ENCODE peak calls at places on chromosomes 7 and 10, in four cellular contexts. One of them, this sample, is unnamed. For H3K4me1, the result is how much of the 10 kb centered on the place peaks cover.

GRCh38 chr10:75043256-75044121 is 68.0 kb upstream of the SAMD8 start:
- DNase-seq in body of pancreas: no peak
- DNase-seq in tibial nerve: no peak
- DNase-seq in transverse colon: no peak
- DNase-seq in this sample: no peak

GRCh38 chr10:69768386-69768785 is 33.3 kb upstream of the COL13A1 start:
- DNase-seq in tibial nerve: no peak
- DNase-seq in body of pancreas: no peak
- DNase-seq in transverse colon: no peak
- DNase-seq in this sample: no peak

GRCh38 chr10:16828731-16829175 is 11.5 kb upstream of the RSU1 start:
- DNase-seq in tibial nerve: no peak
- DNase-seq in transverse colon: peak
- DNase-seq in body of pancreas: peak
- DNase-seq in this sample: no peak

GRCh38 chr7:99096124-99096887 is 47.6 kb downstream of the SMURF1 start:
- DNase-seq in transverse colon: no peak
- DNase-seq in tibial nerve: no peak
- DNase-seq in body of pancreas: peak
- DNase-seq in this sample: no peak

GRCh38 chr10:6753644-6754043 is 173.6 kb upstream of the PRKCQ start:
- DNase-seq in tibial nerve: no peak
- DNase-seq in body of pancreas: no peak
- DNase-seq in transverse colon: peak
- DNase-seq in this sample: no peak

GRCh38 chr10:10394933-10395658 is 622.6 kb upstream of the CELF2 start:
- DNase-seq in body of pancreas: no peak
- DNase-seq in tibial nerve: no peak
- DNase-seq in transverse colon: no peak
- DNase-seq in this sample: no peak

GRCh38 chr10:68333452-68333851 is 724 bp upstream of the PBLD start:
- DNase-seq in transverse colon: no peak
- DNase-seq in tibial nerve: no peak
- DNase-seq in body of pancreas: no peak
- DNase-seq in this sample: no peak

GRCh38 chr10:33349273-33349672 is 14.8 kb upstream of the NRP1 start:
- DNase-seq in transverse colon: no peak
- DNase-seq in body of pancreas: no peak
- DNase-seq in tibial nerve: no peak
- DNase-seq in this sample: no peak

DNA sequence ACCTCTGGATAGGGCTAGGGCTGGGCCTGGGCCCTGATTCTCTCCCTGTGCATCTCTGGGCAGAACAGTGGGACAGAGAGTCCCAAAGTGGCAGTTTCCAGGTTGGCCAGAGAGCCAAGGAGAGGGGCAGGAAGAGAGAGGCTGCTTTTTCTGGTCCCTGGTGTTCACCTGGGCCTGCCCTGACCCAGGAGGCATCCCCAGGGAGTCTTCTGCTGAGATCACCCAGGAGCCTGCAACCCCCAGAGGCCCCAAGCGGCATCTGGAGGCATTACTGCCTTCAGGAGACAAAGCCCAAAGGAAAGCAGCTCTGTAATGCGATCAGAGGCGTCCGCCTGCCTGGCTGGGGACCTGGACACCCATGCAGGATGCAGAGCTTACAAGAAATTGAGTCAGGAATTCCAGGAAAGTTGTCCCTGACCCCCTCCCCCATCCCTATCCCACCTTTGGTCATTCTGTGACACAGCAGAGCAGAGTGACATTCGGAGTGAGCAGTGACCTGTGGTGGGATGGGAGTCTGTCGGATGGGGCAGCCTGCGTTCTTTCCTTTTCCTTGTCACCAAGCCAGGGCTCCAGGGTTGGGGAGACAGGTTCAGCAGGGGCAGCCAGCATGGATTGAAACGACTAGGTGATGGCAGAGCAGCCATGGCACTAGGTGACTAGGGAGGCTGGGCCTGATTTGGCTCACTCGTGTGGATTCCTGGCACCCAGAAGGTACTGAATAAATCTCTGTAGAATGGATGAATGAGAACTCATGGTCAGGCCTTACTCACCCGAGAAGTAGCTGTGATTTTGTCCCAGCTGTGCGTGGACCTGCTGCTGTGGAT is 10.4 kb downstream of the UNC5B start:
- DNase-seq in body of pancreas: no peak
- DNase-seq in transverse colon: no peak
- DNase-seq in tibial nerve: no peak
- DNase-seq in this sample: no peak
- TF ChIP-seq CTCF in body of pancreas: no peak
- TF ChIP-seq CTCF in transverse colon: no peak
- TF ChIP-seq CTCF in tibial nerve: no peak
- TF ChIP-seq CTCF in this sample: no peak

DNA sequence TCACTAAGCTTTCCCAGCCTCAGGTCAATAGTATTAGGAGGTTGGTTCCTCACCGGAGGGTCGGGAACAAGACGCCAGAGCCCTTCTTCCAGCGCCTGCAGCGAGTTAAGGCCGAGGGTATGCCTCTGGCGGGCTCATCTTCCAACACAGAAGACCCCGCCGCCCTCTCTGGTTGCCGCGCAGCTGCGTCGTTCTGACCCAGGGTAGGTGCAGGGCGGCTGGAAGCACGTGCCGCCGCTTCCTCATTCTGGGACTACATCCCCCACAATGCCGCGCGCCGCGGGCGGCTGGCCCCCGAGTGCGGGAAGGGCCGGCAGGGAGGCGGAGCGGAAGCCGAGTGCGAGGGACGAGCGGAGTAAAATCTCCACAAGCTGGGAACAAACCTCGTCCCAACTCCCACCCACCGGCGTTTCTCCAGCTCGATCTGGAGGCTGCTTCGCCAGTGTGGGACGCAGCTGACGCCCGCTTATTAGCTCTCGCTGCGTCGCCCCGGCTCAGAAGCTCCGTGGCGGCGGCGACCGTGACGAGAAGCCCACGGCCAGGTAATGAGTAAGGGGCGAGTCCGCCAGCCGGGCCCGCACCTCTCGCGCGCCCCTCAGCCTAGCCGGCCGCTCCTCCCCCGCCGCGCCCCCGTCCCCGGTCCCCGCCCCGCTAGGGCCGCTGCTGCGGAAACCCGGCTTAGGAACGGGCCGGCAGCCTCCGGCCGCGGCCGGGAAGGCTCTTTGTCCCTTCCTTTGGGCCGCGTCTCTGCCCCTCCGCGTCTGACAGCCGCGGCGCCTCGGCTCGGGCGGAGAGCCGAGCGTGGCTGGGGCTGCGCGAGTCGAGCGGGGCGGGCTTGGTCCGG is at the start of gene CCDC126:
- DNase-seq in transverse colon: peak
- DNase-seq in body of pancreas: peak
- DNase-seq in tibial nerve: peak
- DNase-seq in this sample: peak
- TF ChIP-seq POLR2A in transverse colon: peak
- TF ChIP-seq POLR2A in body of pancreas: peak
- TF ChIP-seq POLR2A in tibial nerve: peak
- TF ChIP-seq POLR2A in this sample: peak

DNA sequence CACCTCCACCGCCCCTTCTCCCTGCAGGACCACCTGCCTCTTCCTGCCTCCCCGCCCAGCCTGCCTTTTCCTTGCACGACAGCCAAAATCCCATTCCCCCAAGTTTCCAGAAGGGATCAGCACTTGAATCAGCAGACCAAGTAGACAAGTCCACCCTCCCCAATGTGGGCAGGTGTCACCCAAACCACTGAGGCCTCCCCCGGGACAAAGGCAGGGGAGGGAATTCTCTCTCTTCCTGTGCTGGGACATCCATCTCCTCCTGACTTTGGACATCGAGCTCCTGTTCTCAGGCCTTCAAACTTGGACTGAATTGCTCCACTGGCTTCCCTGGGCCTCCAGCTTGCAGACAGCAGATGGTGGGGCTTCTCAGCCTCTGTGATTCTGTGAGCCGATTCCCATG is 21.6 kb upstream of the PSMG3 start:
- DNase-seq in transverse colon: no peak
- DNase-seq in tibial nerve: no peak
- DNase-seq in body of pancreas: no peak
- DNase-seq in this sample: no peak
- H3K4me1 ChIP-seq in transverse colon: under half
- H3K4me1 ChIP-seq in tibial nerve: under half
- H3K4me1 ChIP-seq in body of pancreas: under half
- H3K4me1 ChIP-seq in this sample: under half

DNA sequence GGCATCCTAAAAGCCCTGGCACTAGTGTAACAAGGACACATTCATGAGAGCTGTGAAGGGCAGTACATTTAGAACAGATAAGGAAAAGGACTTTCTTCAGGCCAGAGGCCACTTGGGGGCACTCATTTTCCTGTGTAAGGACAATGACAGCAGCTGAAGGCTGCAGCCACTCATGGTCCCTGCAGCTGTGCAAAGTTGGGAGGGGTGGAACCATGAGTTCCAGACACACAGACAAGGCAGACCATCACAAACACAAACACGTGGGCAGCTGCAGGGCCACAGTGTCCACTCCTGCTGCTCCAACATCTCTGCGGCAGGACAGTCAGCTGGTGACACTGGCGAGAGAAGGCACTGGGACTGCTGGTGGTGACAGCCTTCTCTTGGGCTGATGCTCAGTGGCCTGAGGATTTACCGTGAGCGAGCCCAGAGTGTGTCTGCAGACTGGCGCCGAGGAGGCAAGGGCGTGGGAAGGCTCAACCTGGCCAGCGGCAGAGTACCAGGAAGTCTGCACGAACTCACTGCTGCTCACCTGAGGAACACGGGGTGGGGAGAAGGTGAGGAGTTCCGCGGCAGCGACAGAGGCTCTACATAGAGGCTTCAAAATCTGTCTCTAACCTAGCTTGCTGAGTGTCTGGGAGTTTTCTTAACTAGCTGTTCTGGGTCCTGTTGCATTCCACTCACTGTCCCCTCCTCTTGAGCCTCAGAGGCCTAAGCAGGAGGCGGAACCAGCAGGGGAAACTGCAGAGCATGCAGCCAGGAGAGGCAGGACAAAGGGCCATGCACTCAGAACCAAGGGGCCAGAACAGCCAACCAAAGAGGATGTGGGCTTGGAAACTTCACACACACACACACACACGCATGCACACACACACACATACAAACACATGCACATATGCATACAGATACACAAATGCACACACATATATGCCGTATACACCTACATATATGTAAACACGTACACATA is 76.5 kb upstream of the DDC start:
- DNase-seq in tibial nerve: no peak
- DNase-seq in body of pancreas: peak
- DNase-seq in transverse colon: no peak
- DNase-seq in this sample: no peak
- TF ChIP-seq CTCF in tibial nerve: no peak
- TF ChIP-seq CTCF in body of pancreas: no peak
- TF ChIP-seq CTCF in transverse colon: no peak
- TF ChIP-seq CTCF in this sample: no peak

DNA sequence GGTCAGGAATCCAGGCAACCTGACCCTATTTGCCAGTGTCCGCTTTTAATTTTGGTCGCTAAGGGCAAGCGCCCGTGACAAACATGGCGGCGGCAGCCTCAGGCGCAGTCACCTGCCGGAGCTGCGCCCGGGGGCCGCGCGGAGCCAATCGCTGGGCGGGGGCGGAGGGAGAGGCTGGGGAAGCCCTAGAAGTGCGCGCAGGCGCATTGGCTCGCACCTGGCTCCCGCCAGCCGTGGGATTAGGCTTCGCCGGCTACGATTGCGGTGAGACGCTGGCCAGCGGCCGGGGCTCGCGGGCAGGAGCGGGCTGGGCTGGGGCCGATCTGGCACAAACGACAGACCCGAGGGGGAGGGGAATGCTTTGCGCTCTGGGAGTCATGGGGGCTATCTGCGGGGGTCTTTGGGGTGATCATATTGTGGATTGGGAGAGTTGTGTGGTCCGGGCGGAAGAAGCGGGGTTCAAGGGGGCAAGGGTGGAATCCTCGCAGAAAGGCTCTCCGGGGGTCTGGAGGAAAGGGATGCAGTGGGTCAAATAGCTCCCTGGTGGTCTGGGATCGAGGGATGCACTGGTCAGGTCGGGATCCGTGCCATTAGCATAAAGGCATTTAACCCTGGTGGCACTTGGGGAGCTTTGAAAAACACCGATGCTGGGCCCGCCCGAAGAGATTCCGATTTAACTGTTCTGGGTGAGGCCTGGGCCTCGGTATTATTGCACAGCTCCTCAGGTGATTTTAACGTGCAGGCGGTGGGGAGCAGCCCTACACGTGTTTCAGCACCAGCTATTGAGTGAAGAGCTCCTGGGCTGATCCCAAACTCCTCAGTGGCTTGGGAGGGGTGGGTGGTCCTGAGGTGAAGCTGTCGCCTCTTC is 10.1 kb upstream of the C10orf95 start:
- DNase-seq in body of pancreas: peak
- DNase-seq in tibial nerve: peak
- DNase-seq in transverse colon: peak
- DNase-seq in this sample: peak
- TF ChIP-seq POLR2A in body of pancreas: peak
- TF ChIP-seq POLR2A in tibial nerve: no peak
- TF ChIP-seq POLR2A in transverse colon: peak
- TF ChIP-seq POLR2A in this sample: peak